ENCODE peak calls at places on chromosomes 13 and 19, in five cellular contexts. W is K562; X is foreskin fibroblast; G is mucosa of descending colon; C is activated effector memory CD4-positive, alpha-beta T cell treated with anti-CD3 and anti-CD28 coated beads, Interleukin-2, amount 50 U/mL, for 16 hours. L is an unnamed sample.

GRCh38 chr19:10116866-10117616 is 2.7 kb downstream of the EIF3G start:
- DNase-seq in G (no peak), X (no peak), C (no peak), W (no peak), L (no peak)

GRCh38 chr19:6602729-6603114 is 11.8 kb upstream of the CD70 start:
- DNase-seq in C (no peak), G (no peak), W (peak; percentile 60), X (no peak), L (no peak)

GRCh38 chr13:31807090-31807541 is 67.8 kb downstream of the RXFP2 start:
- DNase-seq in C (no peak), X (no peak), W (no peak), G (no peak), L (no peak)

GRCh38 chr13:113474179-113474578 is 16.3 kb downstream of the DCUN1D2 start:
- DNase-seq in W (no peak), C (no peak), G (no peak), X (peak; percentile 69), L (no peak)

GRCh38 chr13:73984949-73985691 is 149.1 kb downstream of the KLF12 start:
- DNase-seq in C (peak; percentile 87), X (no peak), W (no peak), G (no peak), L (no peak)

GRCh38 chr13:77291779-77292178 is 35.1 kb downstream of the MYCBP2 start:
- DNase-seq in X (no peak), W (no peak), G (no peak), C (no peak), L (no peak)

GRCh38 chr19:29117926-29118325 is 95.0 kb downstream of the UQCRFS1 start:
- DNase-seq in G (no peak), X (no peak), C (no peak), W (no peak), L (no peak)

GRCh38 chr19:49436381-49437017 is 4.8 kb downstream of the SLC17A7 start:
- DNase-seq in G (peak; percentile 37), C (peak; percentile 81), W (peak; percentile 93), X (no peak), L (no peak)

L was measured in small intestine.